ENCODE peak calls at places on chromosomes 13 and 19, in nine cellular contexts. V is A549, C is heart left ventricle, N is left ventricle myocardium inferior, D is fibroblast of mammary gland, K is uterus, M is cardiac fibroblast, S is esophagus squamous epithelium, B is astrocyte of the spinal cord. Q is an unnamed sample.

GRCh38 chr19:2528543-2529173 is 52.7 kb downstream of the GADD45B start:
- DNase-seq in D (peak), S (no peak), M (peak), N (no peak), B (no peak), V (no peak), C (no peak), K (no peak), Q (no peak)

GRCh38 chr13:71577127-71577526 is 289.9 kb downstream of the DACH1 start:
- DNase-seq in V (no peak), D (no peak), B (peak), M (peak), C (no peak), K (no peak), N (no peak), S (no peak), Q (no peak)

GRCh38 chr19:17041994-17042393 is 15.4 kb upstream of the CPAMD8 start:
- DNase-seq in S (no peak), B (peak), K (no peak), V (no peak), C (no peak), M (no peak), D (peak), N (peak), Q (no peak)

GRCh38 chr13:27927444-27928352 is 7.9 kb downstream of the PDX1 start:
- DNase-seq in M (no peak), N (no peak), D (no peak), C (no peak), K (no peak), S (no peak), V (no peak), B (no peak), Q (peak)

GRCh38 chr13:86856996-86857395 is 814.2 kb upstream of the SLITRK5 start:
- DNase-seq in S (no peak), N (no peak), M (no peak), K (no peak), B (peak), C (no peak), D (peak), V (no peak), Q (no peak)

GRCh38 chr13:45464687-45465453 is at the start of gene COG3:
- DNase-seq in M (peak), D (peak), K (peak), C (peak), V (peak), N (peak), B (peak), S (peak), Q (peak)

GRCh38 chr13:49877629-49878218 is 58.4 kb downstream of the SPRYD7 start:
- DNase-seq in M (peak), D (peak), B (peak), K (no peak), V (no peak), N (no peak), S (no peak), C (no peak), Q (no peak)

GRCh38 chr13:95652244-95652764 is 7.8 kb upstream of the DZIP1 start:
- DNase-seq in D (no peak), B (no peak), V (no peak), K (no peak), C (no peak), M (no peak), S (no peak), N (no peak), Q (no peak)

GRCh38 chr19:51664997-51665396 is 18.4 kb upstream of the SIGLEC14 start:
- DNase-seq in D (peak), M (peak), C (no peak), V (no peak), B (no peak), S (no peak), N (no peak), K (no peak), Q (no peak)
- TF ChIP-seq CTCF in D (peak), M (peak), C (no peak), V (no peak), B (no peak), S (no peak), N (no peak), K (no peak), Q (no peak)

DNA sequence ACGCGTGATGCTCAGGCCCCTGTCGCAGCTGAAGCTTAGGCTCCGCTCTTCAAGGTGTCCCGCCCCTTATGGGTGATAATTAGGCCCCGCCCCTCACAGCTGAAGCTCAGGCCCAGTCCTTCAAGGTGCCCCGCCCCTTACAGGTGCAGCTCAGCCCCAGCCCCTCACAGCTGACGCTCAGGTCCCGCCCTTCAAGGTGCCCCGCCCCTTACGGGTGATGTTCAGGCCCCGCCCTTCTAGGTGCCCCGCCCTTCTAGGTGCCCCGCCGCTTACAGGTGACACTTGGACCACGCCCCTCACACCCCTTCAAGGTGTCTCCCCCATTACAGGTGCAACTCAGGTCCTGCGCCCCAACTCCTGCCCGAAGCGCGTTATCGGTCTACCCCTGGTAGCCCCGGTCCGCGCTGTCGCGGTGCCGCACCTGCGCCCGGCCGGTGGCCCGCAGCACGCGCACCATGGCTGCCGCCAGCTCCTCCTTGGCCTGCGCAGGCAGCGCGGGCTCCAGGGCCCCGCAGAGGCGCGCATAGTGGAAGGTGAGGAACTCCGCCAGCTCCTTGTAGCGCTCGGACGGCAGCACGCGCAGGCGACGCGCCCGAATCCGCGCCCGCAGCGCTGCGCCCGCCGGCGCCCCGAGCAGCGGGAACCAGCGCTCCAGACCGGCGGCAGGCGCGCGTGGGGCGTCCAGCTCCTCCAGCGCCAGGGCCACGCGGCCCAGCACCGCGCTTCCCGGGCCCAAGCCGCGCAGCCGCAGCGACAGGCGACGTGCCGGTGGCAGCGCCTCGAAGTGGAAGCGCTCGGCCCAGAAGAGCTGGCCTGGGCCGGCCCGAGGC is 7.3 kb downstream of the RASAL3 start:
- DNase-seq in D (no peak), S (no peak), K (no peak), M (no peak), B (no peak), V (no peak), C (no peak), N (no peak), Q (no peak)
- H3K4me3 ChIP-seq in D (no peak), S (peak), K (no peak), M (no peak), B (no peak), V (peak), C (no peak), N (peak), Q (peak)

GRCh38 chr19:40605201-40605971 is 4.2 kb downstream of the LTBP4 start:
- DNase-seq in N (peak), C (peak), D (peak), K (peak), S (no peak), V (peak), B (peak), M (peak), Q (peak)
- TF ChIP-seq CTCF in N (peak), C (no peak), D (no peak), K (peak), S (peak), V (peak), B (peak), M (no peak), Q (no peak)

GRCh38 chr19:23346696-23347095 is 48.6 kb downstream of the ZNF91 start:
- DNase-seq in M (no peak), S (no peak), N (no peak), D (no peak), V (no peak), B (no peak), K (no peak), C (no peak), Q (no peak)

GRCh38 chr19:23345838-23346237 is 49.4 kb downstream of the ZNF91 start:
- DNase-seq in S (no peak), V (no peak), D (no peak), N (no peak), B (no peak), C (no peak), M (no peak), K (no peak), Q (no peak)

DNA sequence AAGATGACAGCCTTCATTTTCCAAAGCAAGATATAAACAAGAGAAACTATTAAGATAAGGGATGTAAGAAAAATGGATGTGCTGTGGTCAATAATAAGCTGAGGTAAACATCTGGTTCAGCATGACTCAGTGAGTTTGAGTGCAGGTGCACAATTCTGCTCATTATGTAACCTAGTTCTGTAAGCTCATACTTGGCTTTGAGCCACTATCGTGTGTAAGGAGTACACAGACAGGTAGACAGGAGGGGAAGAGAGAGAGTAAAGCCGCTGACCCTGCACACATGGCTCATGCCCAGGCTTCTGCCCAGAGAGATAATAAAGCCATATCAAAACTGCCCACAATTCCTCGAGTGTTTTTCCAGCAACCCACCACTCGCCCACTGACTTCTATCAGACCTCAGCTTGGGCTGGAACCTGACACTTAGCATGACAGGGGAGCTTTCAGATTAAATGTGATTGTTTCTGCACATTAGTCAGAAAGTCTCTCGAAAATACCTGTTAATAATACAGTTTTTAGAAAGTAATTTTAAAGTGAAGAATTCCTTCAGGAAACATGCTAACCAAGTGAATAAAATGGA is 51.7 kb downstream of the ZNF91 start:
- DNase-seq in S (no peak), N (no peak), M (no peak), C (no peak), B (no peak), D (no peak), K (no peak), V (no peak), Q (no peak)
- H3K4me3 ChIP-seq in S (no peak), N (no peak), M (no peak), C (no peak), B (no peak), D (no peak), K (no peak), V (no peak), Q (no peak)

Q was measured in pancreas.